ENCODE peak calls at places on chromosomes 13 and 19, in seven cellular contexts. E, M, F, B, W, X and G are unnamed samples.

GRCh38 chr19:11814707-11815050 is 606 bp downstream of the ZNF440 start:
- DNase-seq in E (peak; percentile 37), M (no peak), F (no peak), B (no peak), W (peak; percentile 37), X (no peak), G (no peak)

GRCh38 chr13:114225610-114226009 is 9.1 kb upstream of the CDC16 start:
- DNase-seq in E (no peak), M (no peak), F (no peak), B (no peak), W (no peak), X (no peak), G (no peak)

GRCh38 chr13:35549481-35549880 is 73.0 kb upstream of the MAB21L1 start:
- DNase-seq in E (peak; percentile 7), M (no peak), F (no peak), B (no peak), W (no peak), X (no peak), G (no peak)

GRCh38 chr19:3324405-3324856 is 42.0 kb upstream of the NFIC start:
- DNase-seq in E (peak; percentile 79), M (peak; percentile 57), F (peak; percentile 85), B (peak; percentile 35), W (peak; percentile 78), X (peak; percentile 72), G (no peak)

GRCh38 chr13:60838581-60838980 is 441.6 kb downstream of the TDRD3 start:
- DNase-seq in E (no peak), M (no peak), F (no peak), B (peak; percentile 65), W (no peak), X (no peak), G (no peak)

GRCh38 chr13:37617162-37617561 is 18.6 kb upstream of the POSTN start:
- DNase-seq in E (no peak), M (no peak), F (no peak), B (no peak), W (no peak), X (no peak), G (no peak)

GRCh38 chr19:3683405-3683865 is 16.8 kb downstream of the PIP5K1C start:
- DNase-seq in E (peak; percentile 63), M (no peak), F (peak; percentile 67), B (no peak), W (no peak), X (no peak), G (no peak)

GRCh38 chr13:42754801-42755513 is 26.4 kb upstream of the FAM216B start:
- DNase-seq in E (no peak), M (no peak), F (no peak), B (no peak), W (no peak), X (no peak), G (no peak)

GRCh38 chr13:93948523-93948922 is 531.0 kb downstream of the DCT start:
- DNase-seq in E (no peak), M (no peak), F (no peak), B (no peak), W (no peak), X (no peak), G (no peak)

GRCh38 chr19:6828306-6828697 is 55.8 kb downstream of the VAV1 start:
- DNase-seq in E (no peak), M (no peak), F (no peak), B (no peak), W (no peak), X (no peak), G (no peak)

GRCh38 chr19:17469371-17470203 is 737 bp upstream of the SLC27A1 start:
- DNase-seq in E (peak; percentile 88), M (peak; percentile 83), F (peak; percentile 97), B (peak; percentile 47), W (peak; percentile 99), X (peak; percentile 93), G (peak; percentile 93)

GRCh38 chr13:111909501-111909900 is 157.4 kb upstream of the SOX1 start:
- DNase-seq in E (no peak), M (no peak), F (no peak), B (no peak), W (no peak), X (no peak), G (peak; percentile 42)

GRCh38 chr13:29858667-29859066 is 8.2 kb upstream of the UBL3 start:
- DNase-seq in E (no peak), M (no peak), F (no peak), B (no peak), W (no peak), X (no peak), G (no peak)

GRCh38 chr13:92938481-92939020 is 288.1 kb upstream of the GPC6 start:
- DNase-seq in E (no peak), M (no peak), F (no peak), B (no peak), W (no peak), X (no peak), G (no peak)

GRCh38 chr13:47112205-47112896 is 215.5 kb upstream of the HTR2A start:
- DNase-seq in E (no peak), M (no peak), F (no peak), B (no peak), W (no peak), X (no peak), G (no peak)

GRCh38 chr13:30112602-30113435 is 194.5 kb downstream of the KATNAL1 start:
- DNase-seq in E (peak; percentile 81), M (peak; percentile 70), F (peak; percentile 82), B (peak; percentile 64), W (peak; percentile 86), X (peak; percentile 50), G (peak; percentile 87)

GRCh38 chr19:40862785-40863184 is 12.5 kb upstream of the CYP2A6 start:
- DNase-seq in E (no peak), M (no peak), F (no peak), B (no peak), W (no peak), X (no peak), G (no peak)

GRCh38 chr19:39951686-39952085 is 17.3 kb upstream of the FCGBP start:
- DNase-seq in E (no peak), M (no peak), F (no peak), B (no peak), W (no peak), X (no peak), G (no peak)

GRCh38 chr19:46271488-46272197 is 25.2 kb upstream of the HIF3A start:
- DNase-seq in E (no peak), M (no peak), F (no peak), B (no peak), W (no peak), X (no peak), G (no peak)

DNA sequence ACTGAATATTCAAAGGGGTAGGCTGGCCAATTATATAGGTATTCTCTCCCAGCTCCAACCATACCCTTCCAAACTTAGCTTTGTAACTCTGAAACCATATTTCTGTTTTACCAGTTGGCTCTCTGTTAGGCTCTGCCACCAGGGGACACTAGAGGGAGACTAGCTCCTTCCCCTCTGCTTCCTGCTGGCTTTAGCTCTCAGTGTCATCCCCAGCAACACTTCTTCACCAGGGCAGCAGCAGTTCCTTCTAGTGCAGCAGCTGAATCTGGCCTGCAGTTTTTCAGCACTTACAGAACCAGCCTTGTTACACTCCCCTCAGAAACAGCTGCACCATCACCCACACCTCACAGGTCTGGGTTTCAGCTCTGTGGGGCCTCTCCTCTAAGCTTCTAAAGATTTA is 51.0 kb upstream of the DOCK9 start:
- DNase-seq in E (no peak), M (no peak), F (peak; percentile 59), B (no peak), W (peak; percentile 27), X (no peak), G (no peak)
- TF ChIP-seq CTCF in E (peak; percentile 49), M (peak; percentile 27), F (peak; percentile 33), B (peak; percentile 16), W (peak; percentile 46), X (no peak), G (peak; percentile 55)

DNA sequence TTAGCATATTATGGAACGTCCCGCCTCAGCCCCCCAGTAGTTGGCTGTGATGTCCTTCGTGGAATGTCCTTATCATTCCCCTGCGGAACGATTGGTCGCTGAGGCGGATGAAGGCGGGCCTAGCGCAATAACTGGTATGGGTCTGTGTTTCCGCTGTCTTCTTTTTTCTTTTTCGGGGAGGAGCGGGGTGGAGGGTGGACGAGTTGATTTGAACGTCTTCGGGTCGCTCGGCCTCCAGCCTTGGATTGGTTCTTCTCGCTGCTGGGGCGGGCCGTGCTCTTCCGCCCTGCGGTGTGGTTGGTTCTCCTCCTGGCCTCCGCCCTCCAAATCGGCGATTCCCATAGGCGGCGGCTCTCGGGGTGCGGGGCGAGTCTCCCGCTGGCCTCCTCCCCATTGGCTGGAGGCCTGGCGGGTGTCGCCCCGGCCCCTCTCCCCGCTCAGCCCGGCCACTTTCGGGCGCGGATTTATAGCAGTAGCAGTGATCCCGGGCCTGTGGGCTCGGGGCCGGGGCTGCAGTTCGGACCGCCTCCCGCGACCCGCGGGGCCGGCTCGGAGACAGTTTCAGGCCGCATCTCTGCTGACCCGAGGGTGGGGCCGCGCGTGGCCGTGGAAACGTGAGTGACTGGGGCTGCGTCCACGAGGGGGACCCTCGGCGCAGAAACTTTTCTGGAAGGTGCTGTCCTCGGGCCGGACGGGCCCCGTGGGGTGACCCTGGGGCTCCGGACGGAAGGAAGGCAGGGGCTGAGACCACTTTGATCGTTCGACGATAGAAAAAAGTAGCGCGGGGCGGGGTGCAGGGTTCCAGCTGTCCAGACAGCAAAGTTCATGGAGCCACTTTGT is 2.1 kb downstream of the ING1 start:
- DNase-seq in E (peak; percentile 96), M (peak; percentile 95), F (peak; percentile 97), B (peak; percentile 92), W (peak; percentile 99), X (peak; percentile 93), G (peak; percentile 97)
- TF ChIP-seq CTCF in E (peak; percentile 33), M (peak; percentile 12), F (no peak), B (no peak), W (no peak), X (no peak), G (peak; percentile 28)

GRCh38 chr13:45445053-45445452 is 19.7 kb upstream of the COG3 start:
- DNase-seq in E (no peak), M (no peak), F (no peak), B (no peak), W (no peak), X (no peak), G (no peak)

GRCh38 chr13:45446181-45446580 is 18.6 kb upstream of the COG3 start:
- DNase-seq in E (no peak), M (no peak), F (no peak), B (no peak), W (no peak), X (no peak), G (no peak)

GRCh38 chr13:45439000-45439399 is 20.8 kb upstream of the SLC25A30 start:
- DNase-seq in E (no peak), M (no peak), F (no peak), B (no peak), W (no peak), X (no peak), G (no peak)

GRCh38 chr13:45439781-45440462 is 21.7 kb upstream of the SLC25A30 start:
- DNase-seq in E (no peak), M (no peak), F (no peak), B (no peak), W (no peak), X (no peak), G (no peak)

DNA sequence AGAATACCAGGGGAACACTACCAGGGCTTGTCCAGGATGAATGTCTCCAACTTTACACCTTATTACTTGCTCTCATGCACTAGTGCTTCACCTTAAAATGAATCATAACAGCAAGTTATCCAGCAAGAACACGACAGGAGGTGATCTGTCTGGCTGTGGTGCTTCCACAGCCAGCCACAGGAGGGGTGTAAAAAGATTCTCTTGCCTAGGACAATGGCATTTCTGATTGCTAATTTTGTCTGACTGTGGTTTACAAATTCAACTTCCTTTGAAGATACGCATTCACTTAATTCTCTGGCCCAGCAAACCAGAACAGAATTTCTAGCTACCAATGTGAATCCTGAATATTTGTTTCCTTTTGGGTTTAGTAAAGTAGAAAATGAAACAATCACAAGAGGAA is 23.1 kb upstream of the COG3 start:
- DNase-seq in E (peak; percentile 40), M (no peak), F (no peak), B (no peak), W (no peak), X (no peak), G (no peak)
- TF ChIP-seq CTCF in E (peak; percentile 41), M (no peak), F (no peak), B (no peak), W (no peak), X (no peak), G (no peak)

GRCh38 chr13:41428155-41428554 is 29.2 kb upstream of the RGCC start:
- DNase-seq in E (no peak), M (no peak), F (peak; percentile 60), B (no peak), W (peak; percentile 20), X (no peak), G (no peak)
- TF ChIP-seq CTCF in E (peak; percentile 45), M (no peak), F (peak; percentile 30), B (no peak), W (no peak), X (no peak), G (no peak)